ENCODE peak calls at places on chromosomes 7 and 10, in six cellular contexts. W is tibial nerve, Z is HCT116, E is stomach, T is endodermal cell, R is NB4. L is an unnamed sample.

GRCh38 chr7:105719395-105719794 is 138.1 kb upstream of the EFCAB10 start:
- DNase-seq in R (peak), Z (no peak), E (no peak), T (no peak), W (no peak), L (no peak)

GRCh38 chr10:29322918-29323317 is 34.0 kb downstream of the LYZL1 start:
- DNase-seq in Z (no peak), R (no peak), W (no peak), T (peak), E (no peak), L (no peak)

GRCh38 chr7:30562498-30562897 is 32.2 kb upstream of the GARS1 start:
- DNase-seq in T (no peak), Z (no peak), R (no peak), W (no peak), E (no peak), L (no peak)

GRCh38 chr10:133357293-133358151 is at the start of gene FUOM:
- DNase-seq in E (no peak), Z (peak), R (peak), T (peak), W (no peak), L (no peak)

GRCh38 chr7:46934198-46934825 is 647.6 kb downstream of the TNS3 start:
- DNase-seq in R (peak), T (no peak), E (no peak), W (no peak), Z (no peak), L (no peak)

GRCh38 chr7:86972072-86972471 is 87.4 kb downstream of the ELAPOR2 start:
- DNase-seq in T (peak), Z (no peak), E (no peak), R (no peak), W (no peak), L (no peak)

GRCh38 chr7:108716783-108717182 is 147.1 kb downstream of the DNAJB9 start:
- DNase-seq in E (no peak), R (no peak), Z (no peak), T (no peak), W (no peak), L (no peak)

GRCh38 chr7:44978511-44979366 is at the start of gene MYO1G:
- DNase-seq in Z (no peak), R (peak), T (peak), E (peak), W (no peak), L (no peak)

GRCh38 chr10:36766921-36767320 is 358.5 kb upstream of the ANKRD30A start:
- DNase-seq in Z (no peak), T (no peak), E (no peak), R (no peak), W (no peak), L (no peak)

GRCh38 chr10:110395350-110396283 is 90.9 kb upstream of the SMNDC1 start:
- DNase-seq in Z (peak), T (peak), R (no peak), E (peak), W (no peak), L (peak)

GRCh38 chr10:103853428-103854264 is 1.7 kb downstream of the SH3PXD2A start:
- DNase-seq in E (no peak), W (no peak), Z (no peak), T (no peak), R (no peak), L (no peak)

GRCh38 chr7:45021604-45022296 is 21.7 kb downstream of the CCM2 start:
- DNase-seq in W (no peak), R (peak), T (no peak), Z (no peak), E (no peak), L (no peak)

GRCh38 chr10:25068152-25069058 is 52.0 kb downstream of the THNSL1 start:
- DNase-seq in T (peak), Z (no peak), R (no peak), W (no peak), E (no peak), L (no peak)

GRCh38 chr10:69057261-69057950 is 30.5 kb upstream of the SRGN start:
- DNase-seq in R (peak), E (peak), Z (no peak), T (peak), W (no peak), L (no peak)

GRCh38 chr7:3200504-3200903 is 100.5 kb upstream of the SDK1 start:
- DNase-seq in W (no peak), E (peak), Z (peak), R (peak), T (peak), L (no peak)

GRCh38 chr7:90624128-90624980 is 28.2 kb downstream of the CDK14 start:
- DNase-seq in E (no peak), R (peak), W (no peak), T (no peak), Z (no peak), L (no peak)

GRCh38 chr10:22988581-22989360 is 60.9 kb downstream of the ARMC3 start:
- DNase-seq in R (peak), W (peak), Z (peak), E (peak), T (peak), L (peak)

GRCh38 chr7:107891619-107892366 is 810 bp downstream of the DLD start:
- DNase-seq in E (no peak), R (peak), T (no peak), W (no peak), Z (no peak), L (no peak)

GRCh38 chr7:109579876-109580275 is 1010.2 kb downstream of the DNAJB9 start:
- DNase-seq in T (no peak), R (peak), W (no peak), E (no peak), Z (no peak), L (no peak)

GRCh38 chr7:143240323-143241168 is 18.7 kb downstream of the TAS2R40 start:
- DNase-seq in T (peak), E (peak), Z (peak), W (peak), R (peak), L (peak)

GRCh38 chr7:7687800-7688199 is 30.6 kb downstream of the RPA3 start:
- DNase-seq in E (no peak), R (no peak), W (no peak), Z (no peak), T (no peak), L (no peak)

GRCh38 chr10:4221315-4221714 is 436.3 kb upstream of the KLF6 start:
- DNase-seq in R (peak), T (no peak), Z (no peak), E (no peak), W (no peak), L (no peak)

GRCh38 chr7:46383605-46384004 is 462.5 kb upstream of the IGFBP3 start:
- DNase-seq in Z (no peak), W (no peak), T (no peak), E (no peak), R (no peak), L (no peak)

GRCh38 chr10:132418520-132419416 is 21.8 kb downstream of the PWWP2B start:
- DNase-seq in E (peak), R (peak), W (no peak), T (peak), Z (peak), L (no peak)

GRCh38 chr10:131816157-131816775 is 84.5 kb upstream of the PPP2R2D start:
- DNase-seq in R (no peak), T (peak), W (no peak), Z (no peak), E (peak), L (no peak)

GRCh38 chr10:103559776-103560175 is 66.3 kb downstream of the NEURL1 start:
- DNase-seq in R (no peak), T (no peak), E (no peak), Z (no peak), W (no peak), L (no peak)

DNA sequence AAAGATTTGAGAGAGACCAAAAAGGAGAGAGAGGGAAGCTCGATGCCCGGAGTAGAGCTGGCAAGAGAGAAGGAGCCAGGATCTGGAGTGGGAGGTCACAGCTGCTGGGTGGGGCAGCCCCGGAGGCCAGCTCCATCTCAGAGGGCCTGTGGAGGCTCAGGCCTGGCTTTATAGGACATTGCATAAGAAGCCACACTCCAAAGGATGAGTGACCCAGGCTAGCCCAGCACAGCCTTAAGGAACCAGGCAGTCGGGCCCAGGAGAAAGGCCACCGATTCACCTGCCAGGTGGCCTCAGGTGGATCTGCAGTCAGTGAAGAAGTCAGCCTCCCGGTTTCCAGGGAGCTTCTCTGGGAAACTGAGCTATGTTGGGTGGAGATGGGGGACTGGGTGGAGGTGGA is 691 bp downstream of the PLAC9 start:
- DNase-seq in Z (no peak), R (no peak), W (no peak), T (peak), E (no peak), L (no peak)
- H3K4me3 ChIP-seq in Z (no peak), R (no peak), W (peak), T (peak), E (peak), L (peak)

DNA sequence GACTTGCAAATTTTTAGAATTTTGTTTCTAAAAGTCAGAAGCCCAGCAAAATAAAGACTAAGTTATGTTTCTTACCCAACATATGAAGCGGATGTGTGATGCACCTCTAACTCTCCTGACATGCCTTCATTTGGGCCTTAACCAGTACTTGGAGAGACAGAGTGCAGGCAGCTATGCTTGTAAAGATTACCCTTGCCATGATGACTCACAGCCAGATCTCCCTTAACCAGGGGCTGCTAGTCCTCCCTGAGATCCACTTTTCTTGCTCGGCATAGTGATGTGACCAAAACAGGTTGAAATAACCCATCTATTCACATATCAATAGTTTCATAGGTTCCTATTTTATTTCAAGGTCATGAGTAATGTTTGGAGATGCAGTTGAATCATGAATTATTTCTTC is 43.6 kb downstream of the PPP1R3A start:
- DNase-seq in E (no peak), R (no peak), W (no peak), Z (no peak), T (no peak), L (no peak)
- TF ChIP-seq CTCF in E (no peak), R (no peak), W (no peak), Z (no peak), T (no peak), L (no peak)

GRCh38 chr7:17305387-17306171 is 7.1 kb downstream of the AHR start:
- DNase-seq in T (no peak), Z (no peak), W (no peak), R (no peak), E (no peak), L (no peak)
- H3K4me3 ChIP-seq in T (no peak), Z (no peak), W (peak), R (no peak), E (no peak), L (no peak)

GRCh38 chr10:119247550-119247894 is 40.2 kb downstream of the GRK5 start:
- DNase-seq in R (no peak), T (no peak), E (no peak), Z (no peak), W (no peak), L (no peak)

GRCh38 chr10:119245272-119245671 is 37.9 kb downstream of the GRK5 start:
- DNase-seq in W (no peak), R (no peak), E (no peak), Z (no peak), T (no peak), L (no peak)

GRCh38 chr10:119243967-119244366 is 36.6 kb downstream of the GRK5 start:
- DNase-seq in Z (no peak), W (no peak), E (no peak), R (no peak), T (no peak), L (no peak)

GRCh38 chr10:119248681-119249080 is 41.3 kb downstream of the GRK5 start:
- DNase-seq in R (no peak), W (no peak), Z (no peak), E (no peak), T (no peak), L (no peak)

GRCh38 chr10:119246862-119247549 is 39.6 kb downstream of the GRK5 start:
- DNase-seq in E (no peak), W (peak), Z (no peak), T (no peak), R (no peak), L (peak)
- TF ChIP-seq CTCF in E (no peak), W (no peak), Z (no peak), T (no peak), R (no peak), L (no peak)

GRCh38 chr10:97529685-97530465 is 31.2 kb downstream of the UBTD1 start:
- DNase-seq in R (no peak), T (no peak), Z (no peak), E (no peak), W (no peak), L (no peak)
- H3K4me3 ChIP-seq in R (no peak), T (no peak), Z (no peak), E (no peak), W (no peak), L (no peak)

GRCh38 chr10:31820096-31820495 is 108.5 kb downstream of the ARHGAP12 start:
- DNase-seq in T (no peak), Z (no peak), R (no peak), E (no peak), W (no peak), L (no peak)
- TF ChIP-seq CTCF in T (peak), Z (no peak), R (no peak), E (no peak), W (no peak), L (no peak)

GRCh38 chr10:14008648-14009072 is 322.1 kb downstream of the FRMD4A start:
- DNase-seq in E (no peak), Z (no peak), W (no peak), T (no peak), R (no peak), L (no peak)
- H3K4me3 ChIP-seq in E (peak), Z (no peak), W (peak), T (no peak), R (no peak), L (peak)

DNA sequence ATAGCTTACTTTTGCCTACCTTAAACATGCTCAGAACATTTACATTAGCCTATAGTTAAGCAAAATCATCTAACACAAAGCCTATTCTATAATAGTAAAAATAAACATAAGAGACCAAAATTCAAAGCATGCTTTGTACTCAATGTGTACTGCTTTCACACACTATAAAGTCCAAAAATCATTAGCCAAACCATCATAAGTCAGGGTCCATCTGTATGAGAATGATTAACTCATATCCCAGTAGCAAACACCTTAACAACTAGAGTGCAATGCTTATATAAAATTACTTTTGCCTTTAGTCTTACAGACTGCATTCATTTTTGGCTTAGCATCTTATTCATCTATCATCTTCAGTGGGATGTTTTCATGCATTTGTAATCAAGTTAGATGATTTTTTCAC is 49.4 kb upstream of the VWC2 start:
- DNase-seq in E (no peak), T (no peak), Z (no peak), R (no peak), W (no peak), L (no peak)
- TF ChIP-seq CTCF in E (no peak), T (no peak), Z (no peak), R (no peak), W (no peak), L (no peak)

L was measured in HFF-Myc.